ENCODE peak calls at places on chromosomes 4 and X, in eight cellular contexts. F is upper lobe of left lung, L is HCT116, M is stomach, D is SK-N-SH, J is spleen, K is K562, X is transverse colon. E is an unnamed sample.
A peak's percentile ranks its signal among the peaks of the same experiment; 100 is the strongest.

GRCh38 chrX:131977619-131978018 is 45.5 kb upstream of the STK26 start:
- DNase-seq in L (no peak), X (no peak), F (no peak), K (no peak), M (no peak), D (no peak), J (no peak), E (no peak)

GRCh38 chr4:5030152-5030668 is 11.0 kb upstream of the CYTL1 start:
- DNase-seq in X (no peak), L (no peak), D (no peak), M (no peak), F (no peak), J (no peak), K (no peak), E (no peak)

GRCh38 chr4:150078996-150079581 is 844 bp downstream of the DCLK2 start:
- DNase-seq in X (peak; percentile 37), K (no peak), D (peak; percentile 77), F (peak; percentile 84), M (no peak), J (peak; percentile 79), L (no peak), E (peak; percentile 77)

GRCh38 chr4:4762909-4763814 is 96.3 kb upstream of the MSX1 start:
- DNase-seq in D (peak; percentile 84), X (no peak), K (no peak), F (no peak), M (no peak), L (peak; percentile 98), J (no peak), E (no peak)

GRCh38 chrX:75784689-75785491 is at the start of gene MAGEE2:
- DNase-seq in J (peak; percentile 56), X (no peak), D (peak; percentile 30), K (no peak), M (no peak), F (peak; percentile 0), L (no peak), E (no peak)

GRCh38 chr4:177554966-177555574 is 112.8 kb upstream of the AGA start:
- DNase-seq in L (no peak), J (no peak), F (no peak), K (peak; percentile 10), D (peak; percentile 40), M (no peak), X (peak; percentile 16), E (no peak)

GRCh38 chrX:152635941-152636340 is 1.8 kb upstream of the GABRQ start:
- DNase-seq in F (no peak), L (peak; percentile 59), J (no peak), M (no peak), D (peak; percentile 50), K (peak; percentile 35), X (peak; percentile 10), E (no peak)

GRCh38 chr4:174091130-174091529 is 192.3 kb downstream of the FBXO8 start:
- DNase-seq in X (no peak), F (no peak), J (no peak), K (no peak), D (no peak), L (no peak), M (no peak), E (no peak)

GRCh38 chrX:120310861-120311631 is at the start of gene TMEM255A:
- DNase-seq in D (peak; percentile 47), L (no peak), K (no peak), J (peak; percentile 77), M (no peak), X (no peak), F (peak; percentile 49), E (peak; percentile 68)

GRCh38 chr4:94333864-94334263 is 8.8 kb downstream of the HPGDS start:
- DNase-seq in D (no peak), M (no peak), X (no peak), J (no peak), F (no peak), L (no peak), K (no peak), E (no peak)

GRCh38 chr4:84680956-84681355 is 98.0 kb downstream of the CDS1 start:
- DNase-seq in D (no peak), F (no peak), J (no peak), L (no peak), X (no peak), M (no peak), K (no peak), E (no peak)

GRCh38 chr4:172952052-172952451 is 216.6 kb upstream of the GALNT7 start:
- DNase-seq in X (no peak), L (no peak), M (no peak), F (peak; percentile 0), D (no peak), K (no peak), J (no peak), E (no peak)

GRCh38 chr4:76943129-76943620 is 6.4 kb upstream of the SEPTIN11 start:
- DNase-seq in M (no peak), J (no peak), F (no peak), K (peak; percentile 62), X (no peak), D (no peak), L (no peak), E (no peak)

GRCh38 chr4:151711680-151712079 is 49.1 kb downstream of the GATB start:
- DNase-seq in F (no peak), K (no peak), M (no peak), L (no peak), D (no peak), X (no peak), J (no peak), E (no peak)

GRCh38 chr4:168408620-168409019 is 71.7 kb downstream of the DDX60L start:
- DNase-seq in M (no peak), L (peak; percentile 27), D (peak; percentile 42), X (peak; percentile 53), J (no peak), K (no peak), F (no peak), E (peak; percentile 91)

GRCh38 chr4:102429553-102429952 is 71.6 kb upstream of the NFKB1 start:
- DNase-seq in D (no peak), L (peak; percentile 87), M (no peak), F (no peak), X (no peak), K (no peak), J (no peak), E (no peak)
- H3K4me3 ChIP-seq in D (no peak overlapping the region), L (peak overlapping the region; percentile 65), M (no peak overlapping the region), F (no peak overlapping the region), X (no peak overlapping the region), K (no peak overlapping the region), J (no peak overlapping the region), E (no peak overlapping the region)

DNA sequence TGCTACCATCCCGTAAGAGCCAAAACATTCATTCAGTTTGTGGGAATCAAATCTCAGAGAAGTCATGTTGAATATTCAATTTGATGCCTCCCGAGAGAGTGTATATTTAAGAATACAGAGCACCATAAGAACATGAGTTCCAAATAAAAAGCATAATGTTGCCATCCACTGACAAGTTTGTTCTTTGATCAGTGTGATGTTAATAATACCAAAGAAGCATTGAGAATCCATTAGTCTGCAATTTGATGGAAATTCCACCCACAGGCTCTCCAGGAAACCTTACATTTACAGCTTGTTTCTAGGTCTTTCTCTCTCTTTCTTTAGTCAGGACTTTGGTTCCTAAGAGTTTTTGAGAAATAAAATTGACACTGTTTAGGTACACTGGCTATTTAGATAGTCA is 200.6 kb upstream of the SFRP2 start:
- DNase-seq in J (no peak), D (no peak), X (no peak), F (no peak), M (no peak), K (no peak), L (no peak), E (no peak)
- TF ChIP-seq POLR2AphosphoS5 in J (no peak), D (no peak), X (no peak), F (no peak), M (no peak), K (no peak), L (no peak), E (no peak)

GRCh38 chr4:186486172-186486571 is 69.2 kb downstream of the MTNR1A start:
- DNase-seq in F (peak; percentile 66), X (no peak), D (peak; percentile 24), L (no peak), K (no peak), M (no peak), J (no peak), E (no peak)
- H3K4me3 ChIP-seq in F (no peak overlapping the region), X (peak overlapping the region; percentile 6), D (peak overlapping the region; percentile 23), L (no peak overlapping the region), K (no peak overlapping the region), M (peak overlapping the region; percentile 27), J (no peak overlapping the region), E (no peak overlapping the region)

GRCh38 chrX:1401611-1402430 is 9.9 kb upstream of the SLC25A6 start:
- DNase-seq in K (no peak), X (no peak), L (no peak), M (no peak), F (no peak), J (peak; percentile 67), D (no peak), E (peak; percentile 58)
- TF ChIP-seq POLR2AphosphoS5 in K (no peak), X (no peak), L (no peak), M (no peak), F (no peak), J (no peak), D (no peak), E (no peak)

DNA sequence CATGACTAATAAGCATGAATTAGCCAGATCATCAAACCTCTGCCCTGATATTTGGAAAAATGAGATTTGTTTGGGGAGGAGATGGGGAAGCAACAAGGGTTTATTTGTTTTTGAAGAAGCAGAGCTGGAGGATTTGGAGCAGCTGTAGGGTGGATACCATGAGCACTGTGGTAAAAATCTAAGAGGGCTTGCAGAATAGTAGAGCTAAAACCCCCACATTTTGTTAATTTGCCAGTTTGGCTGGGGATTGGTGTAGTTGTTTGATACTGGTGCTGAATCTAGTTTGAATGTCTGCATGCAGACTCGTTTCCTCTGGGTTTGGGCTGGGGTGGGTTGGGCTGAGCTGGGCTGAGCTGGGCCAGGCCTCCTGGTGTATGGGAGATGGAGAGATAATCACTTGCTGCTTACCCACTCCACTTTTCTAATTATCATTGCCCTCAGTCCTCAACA is 43.7 kb downstream of the SMAD1 start:
- DNase-seq in D (peak; percentile 68), K (no peak), M (no peak), J (no peak), X (no peak), F (peak; percentile 13), L (no peak), E (no peak)
- H3K4me3 ChIP-seq in D (no peak overlapping the region), K (no peak overlapping the region), M (no peak overlapping the region), J (no peak overlapping the region), X (no peak overlapping the region), F (no peak overlapping the region), L (no peak overlapping the region), E (no peak overlapping the region)

DNA sequence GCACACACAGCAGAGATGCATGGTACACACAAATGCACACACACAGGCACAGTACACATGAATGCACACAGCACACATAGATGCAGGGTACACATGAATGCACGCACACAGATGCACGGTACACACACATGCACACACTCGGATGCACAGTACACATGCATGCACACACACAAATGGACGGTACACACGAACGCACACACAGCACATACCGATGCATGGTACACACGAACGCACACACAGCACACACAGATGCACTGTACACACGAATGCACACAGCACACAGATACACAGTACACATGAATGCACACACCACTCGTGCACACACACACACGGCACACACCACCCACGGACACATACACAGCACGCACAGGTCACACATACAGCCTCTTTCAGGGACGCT is 43.8 kb upstream of the CPLX1 start:
- DNase-seq in X (no peak), K (no peak), J (no peak), F (no peak), L (no peak), M (no peak), D (no peak), E (no peak)
- TF ChIP-seq POLR2AphosphoS5 in X (no peak), K (no peak), J (no peak), F (no peak), L (no peak), M (no peak), D (no peak), E (no peak)